ENCODE peak calls at places on chromosomes 2 and 18, in eight cellular contexts. G is type B pancreatic cell; P is RWPE1; J is fibroblast of mammary gland; Q is AG04450; X is A549; I is CD8-positive, alpha-beta T cell; T is dorsolateral prefrontal cortex. S is an unnamed sample.

GRCh38 chr18:56510108-56510507 is 128.3 kb downstream of the TXNL1 start:
- DNase-seq in G (no peak), P (no peak), J (no peak), Q (no peak), X (no peak), I (no peak), T (no peak), S (no peak)

GRCh38 chr2:183242937-183243336 is 118.7 kb downstream of the NUP35 start:
- DNase-seq in G (no peak), P (peak), J (peak), Q (no peak), X (no peak), I (no peak), T (no peak), S (no peak)

GRCh38 chr2:227616631-227617030 is 667 bp upstream of the SCYGR4 start:
- DNase-seq in G (no peak), P (no peak), J (no peak), Q (no peak), X (no peak), I (no peak), T (no peak), S (no peak)

GRCh38 chr2:70901235-70902066 is 34.2 kb upstream of the ATP6V1B1 start:
- DNase-seq in G (peak), P (no peak), J (peak), Q (no peak), X (no peak), I (no peak), T (no peak), S (peak)

GRCh38 chr2:112701092-112701491 is 19.7 kb upstream of the NT5DC4 start:
- DNase-seq in G (peak), P (no peak), J (no peak), Q (no peak), X (no peak), I (no peak), T (no peak), S (no peak)

GRCh38 chr2:239246723-239247122 is 154.1 kb downstream of the HDAC4 start:
- DNase-seq in G (no peak), P (peak), J (no peak), Q (no peak), X (no peak), I (no peak), T (no peak), S (no peak)

GRCh38 chr2:50863218-50863617 is 168.7 kb downstream of the NRXN1 start:
- DNase-seq in G (no peak), P (no peak), J (no peak), Q (no peak), X (no peak), I (no peak), T (no peak), S (no peak)

GRCh38 chr18:37672001-37672400 is 106.4 kb upstream of the CELF4 start:
- DNase-seq in G (no peak), P (no peak), J (no peak), Q (no peak), X (no peak), I (no peak), T (no peak), S (no peak)

GRCh38 chr2:44932564-44933392 is 8.7 kb upstream of the SIX3 start:
- DNase-seq in G (no peak), P (no peak), J (no peak), Q (no peak), X (no peak), I (no peak), T (no peak), S (peak)

GRCh38 chr2:42752299-42752698 is 11.6 kb downstream of the OXER1 start:
- DNase-seq in G (no peak), P (no peak), J (no peak), Q (no peak), X (no peak), I (no peak), T (no peak), S (peak)

GRCh38 chr18:62611395-62612241 is 88.8 kb downstream of the ZCCHC2 start:
- DNase-seq in G (no peak), P (no peak), J (no peak), Q (no peak), X (no peak), I (no peak), T (peak), S (no peak)

GRCh38 chr2:20384949-20385348 is 34.3 kb upstream of the PUM2 start:
- DNase-seq in G (no peak), P (no peak), J (no peak), Q (no peak), X (no peak), I (no peak), T (no peak), S (no peak)

GRCh38 chr2:133240505-133241230 is 327.6 kb downstream of the NCKAP5 start:
- DNase-seq in G (no peak), P (no peak), J (no peak), Q (no peak), X (no peak), I (no peak), T (no peak), S (no peak)

GRCh38 chr18:22219568-22220355 is 50.4 kb downstream of the GATA6 start:
- DNase-seq in G (no peak), P (no peak), J (no peak), Q (no peak), X (no peak), I (no peak), T (no peak), S (no peak)

GRCh38 chr2:74739733-74740241 is 85.7 kb downstream of the SEMA4F start:
- DNase-seq in G (no peak), P (no peak), J (no peak), Q (no peak), X (no peak), I (no peak), T (no peak), S (no peak)

GRCh38 chr2:136935119-136935518 is 169.8 kb downstream of the THSD7B start:
- DNase-seq in G (no peak), P (no peak), J (no peak), Q (no peak), X (no peak), I (no peak), T (no peak), S (no peak)

GRCh38 chr2:136927156-136927555 is 161.8 kb downstream of the THSD7B start:
- DNase-seq in G (no peak), P (no peak), J (no peak), Q (no peak), X (no peak), I (no peak), T (no peak), S (no peak)

GRCh38 chr2:136929531-136929930 is 164.2 kb downstream of the THSD7B start:
- DNase-seq in G (no peak), P (no peak), J (no peak), Q (no peak), X (no peak), I (no peak), T (no peak), S (no peak)

DNA sequence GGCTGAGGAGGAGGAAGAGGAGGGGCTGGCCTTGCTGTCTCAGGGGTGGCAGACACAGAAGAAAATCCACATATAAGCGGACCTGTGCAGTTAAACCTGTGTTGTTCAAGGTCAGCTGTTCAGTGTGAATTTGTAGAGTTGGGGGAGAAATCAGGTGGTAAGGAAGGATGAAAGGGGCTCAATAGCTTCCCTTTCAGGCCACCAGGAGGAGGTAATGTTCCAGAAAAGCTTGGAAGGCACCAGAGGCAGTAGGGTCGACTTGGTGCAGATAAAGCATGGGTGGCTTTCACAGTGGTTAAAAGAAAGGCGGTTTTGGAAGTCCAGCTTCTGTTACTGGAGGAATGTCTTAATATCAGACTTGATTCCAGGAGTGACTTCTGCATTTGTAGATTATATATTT is 167.4 kb downstream of the THSD7B start:
- DNase-seq in G (no peak), P (peak), J (peak), Q (no peak), X (no peak), I (no peak), T (no peak), S (no peak)
- TF ChIP-seq CTCF in G (peak), P (no peak), J (peak), Q (no peak), X (no peak), I (no peak), T (no peak), S (no peak)

GRCh38 chr18:34352385-34353163 is 127.9 kb upstream of the NOL4 start:
- DNase-seq in G (no peak), P (no peak), J (peak), Q (no peak), X (no peak), I (no peak), T (no peak), S (no peak)
- TF ChIP-seq CTCF in G (peak), P (no peak), J (no peak), Q (peak), X (no peak), I (no peak), T (peak), S (no peak)

GRCh38 chr2:206028101-206028500 is 57.9 kb downstream of the INO80D start:
- DNase-seq in G (no peak), P (no peak), J (peak), Q (no peak), X (no peak), I (no peak), T (no peak), S (no peak)

GRCh38 chr2:206020151-206020550 is 65.8 kb downstream of the INO80D start:
- DNase-seq in G (no peak), P (no peak), J (no peak), Q (no peak), X (no peak), I (no peak), T (no peak), S (no peak)

GRCh38 chr2:206023183-206023582 is 62.8 kb downstream of the INO80D start:
- DNase-seq in G (no peak), P (no peak), J (no peak), Q (no peak), X (no peak), I (no peak), T (no peak), S (no peak)
- TF ChIP-seq CTCF in G (no peak), P (no peak), J (no peak), Q (peak), X (no peak), I (no peak), T (no peak), S (no peak)

DNA sequence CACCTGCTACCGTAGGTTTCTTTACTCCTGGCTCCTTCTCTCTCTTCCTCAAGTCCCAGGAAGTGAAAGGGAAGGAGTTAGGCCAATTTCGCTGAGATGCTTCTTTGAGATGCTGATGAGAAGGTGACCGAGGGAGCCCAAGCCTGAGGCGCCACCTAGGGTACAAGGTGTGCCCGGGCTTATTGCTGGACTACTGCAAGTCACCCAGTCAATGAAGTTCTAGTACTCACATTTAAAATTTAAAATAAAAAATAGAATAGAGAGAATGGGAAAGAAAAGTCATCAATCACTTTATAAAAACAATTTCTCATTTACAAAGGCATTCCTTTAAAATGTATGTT is 45.3 kb downstream of the ACAA2 start:
- DNase-seq in G (no peak), P (peak), J (peak), Q (peak), X (peak), I (no peak), T (no peak), S (no peak)
- TF ChIP-seq CTCF in G (peak), P (peak), J (peak), Q (peak), X (peak), I (no peak), T (peak), S (peak)

DNA sequence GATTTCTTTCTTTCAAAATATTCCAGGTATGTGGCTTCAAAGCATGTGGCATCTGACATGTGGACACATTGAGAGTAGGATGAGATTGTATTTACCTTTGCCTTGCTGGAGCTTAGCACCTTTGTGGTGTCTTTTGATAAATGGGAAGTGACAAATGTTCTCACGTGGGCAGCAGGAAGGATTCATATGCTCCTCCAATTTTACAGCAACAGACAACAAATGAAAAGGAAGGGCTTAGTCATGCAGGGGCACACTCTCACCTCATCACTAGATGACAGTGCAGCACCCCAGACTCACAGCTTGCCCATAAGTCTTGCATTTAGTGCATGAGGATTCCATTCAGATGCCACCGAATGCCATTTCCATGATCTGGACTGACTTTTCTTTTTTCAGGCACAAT is 39.8 kb upstream of the DAPL1 start:
- DNase-seq in G (no peak), P (no peak), J (peak), Q (no peak), X (no peak), I (no peak), T (no peak), S (no peak)
- TF ChIP-seq CTCF in G (no peak), P (no peak), J (no peak), Q (no peak), X (no peak), I (no peak), T (no peak), S (no peak)

DNA sequence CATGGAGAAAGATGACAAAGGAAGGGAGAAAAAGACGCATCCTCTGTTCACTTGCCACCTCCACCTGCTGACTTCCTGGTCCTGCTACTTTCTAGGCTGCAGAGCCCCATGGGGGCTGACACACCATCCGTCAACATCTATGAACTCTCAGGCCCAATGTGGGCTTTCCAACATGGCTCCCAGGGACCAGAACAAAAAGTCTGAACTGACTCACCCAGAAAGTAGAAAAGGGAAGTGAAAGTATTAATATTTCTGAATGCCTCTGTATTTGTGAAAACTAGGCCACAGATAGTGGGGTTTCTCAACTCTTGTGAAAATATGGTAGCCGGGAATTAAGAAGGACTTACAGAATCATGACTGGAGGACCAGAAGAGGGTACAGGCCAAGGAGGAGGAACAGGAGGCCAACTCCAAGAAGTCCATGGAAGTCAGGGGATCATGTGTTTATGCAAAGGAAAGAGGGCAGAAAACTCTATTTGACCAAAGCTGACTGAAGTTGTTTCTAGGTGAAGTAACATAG is 123.1 kb upstream of the CAB39 start:
- DNase-seq in G (no peak), P (no peak), J (no peak), Q (no peak), X (no peak), I (peak), T (no peak), S (peak)
- TF ChIP-seq CTCF in G (no peak), P (no peak), J (no peak), Q (no peak), X (no peak), I (no peak), T (no peak), S (no peak)